ENCODE peak calls at places on chromosome 9, in eight cellular contexts. Y, I, O, G, A, X, K and J are unnamed samples.

GRCh38 chr9:98899399-98900056 is 44.2 kb upstream of the COL15A1 start:
- DNase-seq in O (peak; percentile 63), Y (peak; percentile 26), X (no peak), I (no peak), A (no peak), G (no peak), K (no peak), J (no peak)

GRCh38 chr9:133470988-133471387 is 7.9 kb downstream of the SLC2A6 start:
- DNase-seq in Y (no peak), O (no peak), I (no peak), K (no peak), G (no peak), A (no peak), X (no peak), J (no peak)

GRCh38 chr9:122055668-122056067 is 37.4 kb downstream of the TTLL11 start:
- DNase-seq in A (no peak), K (no peak), X (no peak), I (no peak), G (no peak), O (no peak), Y (no peak), J (no peak)

GRCh38 chr9:34898846-34899245 is 59.2 kb upstream of the PHF24 start:
- DNase-seq in A (no peak), K (no peak), X (no peak), I (no peak), Y (no peak), O (no peak), G (no peak), J (no peak)

GRCh38 chr9:128191406-128192046 is at the start of gene CIZ1:
- DNase-seq in G (peak; percentile 93), X (peak; percentile 75), A (peak; percentile 60), Y (peak; percentile 88), K (peak; percentile 51), O (peak; percentile 100), I (peak; percentile 56), J (peak; percentile 27)

GRCh38 chr9:34185778-34186551 is 7.1 kb downstream of the UBAP1 start:
- DNase-seq in G (no peak), A (no peak), I (no peak), Y (no peak), X (no peak), O (no peak), K (no peak), J (no peak)

GRCh38 chr9:20032413-20033006 is 243.7 kb upstream of the SLC24A2 start:
- DNase-seq in Y (no peak), O (no peak), X (no peak), A (no peak), G (no peak), K (no peak), I (no peak), J (no peak)

GRCh38 chr9:133785753-133786370 is 47.7 kb upstream of the SARDH start:
- DNase-seq in K (no peak), X (no peak), O (no peak), Y (no peak), G (no peak), A (no peak), I (no peak), J (no peak)

GRCh38 chr9:110911659-110912473 is 126.4 kb downstream of the LPAR1 start:
- DNase-seq in A (no peak), O (peak; percentile 71), Y (no peak), I (no peak), X (no peak), G (no peak), K (no peak), J (no peak)

GRCh38 chr9:101397746-101398334 is 578 bp downstream of the MRPL50 start:
- DNase-seq in G (no peak), I (no peak), Y (no peak), X (no peak), A (no peak), O (peak; percentile 66), K (no peak), J (peak; percentile 31)

GRCh38 chr9:96464426-96464825 is 14.5 kb downstream of the HABP4 start:
- DNase-seq in A (no peak), G (no peak), Y (no peak), X (no peak), I (no peak), K (no peak), O (no peak), J (no peak)

GRCh38 chr9:115209601-115210306 is 91.8 kb upstream of the TNC start:
- DNase-seq in Y (no peak), X (no peak), O (no peak), I (no peak), K (no peak), G (no peak), A (no peak), J (no peak)

GRCh38 chr9:94011134-94011533 is 56.0 kb upstream of the BARX1 start:
- DNase-seq in O (peak; percentile 21), I (no peak), X (no peak), K (no peak), G (no peak), Y (no peak), A (no peak), J (no peak)

GRCh38 chr9:137721899-137722298 is 103.1 kb downstream of the EHMT1 start:
- DNase-seq in O (no peak), K (no peak), Y (no peak), I (no peak), A (no peak), G (no peak), X (no peak), J (no peak)

GRCh38 chr9:87678650-87679355 is 47.1 kb upstream of the CTSL start:
- DNase-seq in Y (no peak), A (peak; percentile 48), K (no peak), I (peak; percentile 46), G (peak; percentile 52), X (peak; percentile 69), O (peak; percentile 97), J (peak; percentile 25)

GRCh38 chr9:113155911-113156559 is 5.2 kb downstream of the SLC31A2 start:
- DNase-seq in G (no peak), Y (no peak), I (no peak), K (no peak), A (no peak), O (no peak), X (no peak), J (no peak)

GRCh38 chr9:104091708-104092107 is 2.4 kb upstream of the SMC2 start:
- DNase-seq in Y (no peak), A (peak; percentile 42), O (peak; percentile 6), X (no peak), I (no peak), K (no peak), G (no peak), J (peak; percentile 81)

GRCh38 chr9:136532799-136533774 is 12.8 kb downstream of the NOTCH1 start:
- DNase-seq in K (no peak), Y (no peak), I (no peak), X (no peak), G (no peak), A (no peak), O (no peak), J (no peak)

GRCh38 chr9:84139296-84140100 is 158.9 kb downstream of the RMI1 start:
- DNase-seq in K (no peak), A (peak; percentile 67), X (no peak), O (peak; percentile 54), Y (no peak), G (no peak), I (peak; percentile 36), J (peak; percentile 76)

GRCh38 chr9:136726631-136727191 is 14.3 kb downstream of the DIPK1B start:
- DNase-seq in A (no peak), Y (no peak), G (peak; percentile 67), O (peak; percentile 93), X (no peak), I (no peak), K (no peak), J (no peak)

GRCh38 chr9:128635266-128636023 is 21.2 kb downstream of the DYNC2I2 start:
- DNase-seq in A (peak; percentile 42), K (no peak), G (peak; percentile 85), I (peak; percentile 95), Y (peak; percentile 76), X (peak; percentile 84), O (peak; percentile 99), J (no peak)

GRCh38 chr9:3478549-3478953 is 47.2 kb downstream of the RFX3 start:
- DNase-seq in O (peak; percentile 6), G (no peak), X (no peak), K (no peak), A (no peak), Y (no peak), I (no peak), J (no peak)

GRCh38 chr9:126705311-126705766 is 91.6 kb downstream of the LMX1B start:
- DNase-seq in I (peak; percentile 26), Y (peak; percentile 93), O (peak; percentile 98), X (peak; percentile 94), A (peak; percentile 42), G (peak; percentile 89), K (peak; percentile 29), J (peak; percentile 58)

GRCh38 chr9:25917593-25918426 is 239.6 kb upstream of the TUSC1 start:
- DNase-seq in G (no peak), A (no peak), Y (no peak), O (no peak), K (no peak), X (no peak), I (no peak), J (no peak)

GRCh38 chr9:33101104-33101951 is 24.9 kb upstream of the SMU1 start:
- DNase-seq in A (no peak), G (no peak), O (peak; percentile 86), K (no peak), Y (peak; percentile 13), I (peak; percentile 2), X (no peak), J (no peak)

GRCh38 chr9:78986446-78986845 is 585.3 kb upstream of the TLE4 start:
- DNase-seq in K (no peak), X (no peak), O (no peak), G (no peak), Y (no peak), I (no peak), A (no peak), J (no peak)

GRCh38 chr9:81562221-81563019 is 126.9 kb downstream of the TLE1 start:
- DNase-seq in G (no peak), X (no peak), A (no peak), I (peak; percentile 50), K (no peak), Y (no peak), O (no peak), J (no peak)

GRCh38 chr9:7234144-7234543 is 476.4 kb downstream of the KDM4C start:
- DNase-seq in O (no peak), A (no peak), Y (no peak), I (no peak), X (peak; percentile 85), G (peak; percentile 59), K (no peak), J (no peak)

GRCh38 chr9:129138476-129139232 is 27.4 kb downstream of the PTPA start:
- DNase-seq in A (no peak), K (no peak), O (peak; percentile 90), I (no peak), X (no peak), Y (no peak), G (no peak), J (no peak)

GRCh38 chr9:126397056-126397455 is 70.4 kb downstream of the MVB12B start:
- DNase-seq in A (no peak), X (no peak), G (no peak), K (peak; percentile 52), Y (no peak), I (no peak), O (no peak), J (no peak)

GRCh38 chr9:136008693-136008997 is 47.5 kb upstream of the UBAC1 start:
- DNase-seq in O (no peak), I (no peak), G (no peak), A (no peak), X (no peak), Y (no peak), K (no peak), J (no peak)

GRCh38 chr9:124282442-124283231 is 24.9 kb downstream of the NEK6 start:
- DNase-seq in A (no peak), X (no peak), I (no peak), Y (no peak), O (peak; percentile 97), K (no peak), G (no peak), J (no peak)

GRCh38 chr9:14633906-14634565 is 59.2 kb downstream of the ZDHHC21 start:
- DNase-seq in Y (no peak), A (no peak), G (no peak), O (no peak), K (no peak), X (no peak), I (no peak), J (no peak)

GRCh38 chr9:33153001-33153400 is 14.1 kb downstream of the B4GALT1 start:
- DNase-seq in O (no peak), I (no peak), G (no peak), A (no peak), Y (no peak), X (no peak), K (no peak), J (no peak)